ENCODE peak calls at places on chromosomes 13 and 19, in six cellular contexts. L is Peyer's patch; W is Daoy; I is CD4-positive, alpha-beta T cell; U is D341Med; Y is stimulated activated CD8-positive, alpha-beta memory T cell treated with anti-CD3 and anti-CD28 coated beads, Interleukin-2, amount 100 ng/mL, for 1 hour. A is an unnamed sample.

GRCh38 chr13:29859971-29860370 is 9.6 kb upstream of the UBL3 start:
- DNase-seq in L (no peak), W (peak), I (no peak), U (no peak), Y (no peak), A (peak)

GRCh38 chr19:3908266-3909054 is 24.4 kb upstream of the NMRK2 start:
- DNase-seq in L (no peak), W (peak), I (no peak), U (no peak), Y (no peak), A (no peak)

GRCh38 chr19:623175-623916 is 10.0 kb downstream of the POLRMT start:
- DNase-seq in L (no peak), W (no peak), I (no peak), U (no peak), Y (no peak), A (no peak)

GRCh38 chr13:113468461-113469147 is 15.3 kb upstream of the ADPRHL1 start:
- DNase-seq in L (no peak), W (no peak), I (no peak), U (no peak), Y (no peak), A (no peak)

GRCh38 chr13:46166221-46166584 is 15.8 kb downstream of the LCP1 start:
- DNase-seq in L (no peak), W (no peak), I (no peak), U (no peak), Y (no peak), A (no peak)

GRCh38 chr19:12834976-12835757 is 788 bp upstream of the RTBDN start:
- DNase-seq in L (no peak), W (peak), I (no peak), U (peak), Y (no peak), A (no peak)

GRCh38 chr19:5665781-5666513 is 14.4 kb downstream of the MICOS13 start:
- DNase-seq in L (no peak), W (peak), I (no peak), U (no peak), Y (no peak), A (peak)

GRCh38 chr13:24308488-24309020 is 826 bp upstream of the C1QTNF9 start:
- DNase-seq in L (no peak), W (no peak), I (no peak), U (no peak), Y (no peak), A (no peak)

GRCh38 chr13:41196011-41196410 is 1.6 kb upstream of the KBTBD7 start:
- DNase-seq in L (no peak), W (no peak), I (no peak), U (no peak), Y (no peak), A (no peak)

A was measured in RPMI7951.